ENCODE peak calls at places on chromosomes 11 and 22, in nine cellular contexts. One of them, this sample, is unnamed.
A peak's percentile ranks its signal among the peaks of the same experiment; 100 is the strongest.

GRCh38 chr22:46072030-46072881 is 78.1 kb upstream of the PPARA start:
- DNase-seq in SHP77 treated with DMSO at 0.1 percent for 48 hours: no peak
- DNase-seq in EH: peak; percentile 60
- DNase-seq in AG04450: no peak
- DNase-seq in stimulated activated CD4-positive, alpha-beta T cell treated with anti-CD3 and anti-CD28 coated beads, Interleukin-4, amount 100 ng/mL, for 48 hours: peak; percentile 60
- DNase-seq in T follicular helper cell: no peak
- DNase-seq in HTR-8/SVneo: no peak
- DNase-seq in nephron progenitor cell: peak; percentile 61
- DNase-seq in hippocampal formation: peak; percentile 54
- DNase-seq in this sample: no peak

GRCh38 chr11:19980957-19981669 is 179.2 kb downstream of the DBX1 start:
- DNase-seq in SHP77 treated with DMSO at 0.1 percent for 48 hours: no peak
- DNase-seq in EH: peak; percentile 97
- DNase-seq in AG04450: peak; percentile 55
- DNase-seq in stimulated activated CD4-positive, alpha-beta T cell treated with anti-CD3 and anti-CD28 coated beads, Interleukin-4, amount 100 ng/mL, for 48 hours: no peak
- DNase-seq in T follicular helper cell: no peak
- DNase-seq in HTR-8/SVneo: no peak
- DNase-seq in nephron progenitor cell: no peak
- DNase-seq in hippocampal formation: no peak
- DNase-seq in this sample: no peak

GRCh38 chr11:1293619-1294015 is 15.8 kb downstream of the TOLLIP start:
- DNase-seq in SHP77 treated with DMSO at 0.1 percent for 48 hours: no peak
- DNase-seq in EH: peak; percentile 19
- DNase-seq in AG04450: no peak
- DNase-seq in stimulated activated CD4-positive, alpha-beta T cell treated with anti-CD3 and anti-CD28 coated beads, Interleukin-4, amount 100 ng/mL, for 48 hours: no peak
- DNase-seq in T follicular helper cell: no peak
- DNase-seq in HTR-8/SVneo: peak; percentile 44
- DNase-seq in nephron progenitor cell: peak; percentile 6
- DNase-seq in hippocampal formation: no peak
- DNase-seq in this sample: no peak

GRCh38 chr22:45917146-45917545 is 59.8 kb downstream of the WNT7B start:
- DNase-seq in SHP77 treated with DMSO at 0.1 percent for 48 hours: peak; percentile 68
- DNase-seq in EH: no peak
- DNase-seq in AG04450: no peak
- DNase-seq in stimulated activated CD4-positive, alpha-beta T cell treated with anti-CD3 and anti-CD28 coated beads, Interleukin-4, amount 100 ng/mL, for 48 hours: no peak
- DNase-seq in T follicular helper cell: no peak
- DNase-seq in HTR-8/SVneo: no peak
- DNase-seq in nephron progenitor cell: no peak
- DNase-seq in hippocampal formation: no peak
- DNase-seq in this sample: no peak

GRCh38 chr11:81036168-81036870 is 1595.5 kb upstream of the TENM4 start:
- DNase-seq in SHP77 treated with DMSO at 0.1 percent for 48 hours: no peak
- DNase-seq in EH: no peak
- DNase-seq in AG04450: no peak
- DNase-seq in stimulated activated CD4-positive, alpha-beta T cell treated with anti-CD3 and anti-CD28 coated beads, Interleukin-4, amount 100 ng/mL, for 48 hours: no peak
- DNase-seq in T follicular helper cell: no peak
- DNase-seq in HTR-8/SVneo: no peak
- DNase-seq in nephron progenitor cell: no peak
- DNase-seq in hippocampal formation: no peak
- DNase-seq in this sample: no peak

GRCh38 chr11:34330653-34331052 is 27.2 kb downstream of the ABTB2 start:
- DNase-seq in SHP77 treated with DMSO at 0.1 percent for 48 hours: no peak
- DNase-seq in EH: no peak
- DNase-seq in AG04450: no peak
- DNase-seq in stimulated activated CD4-positive, alpha-beta T cell treated with anti-CD3 and anti-CD28 coated beads, Interleukin-4, amount 100 ng/mL, for 48 hours: no peak
- DNase-seq in T follicular helper cell: no peak
- DNase-seq in HTR-8/SVneo: no peak
- DNase-seq in nephron progenitor cell: no peak
- DNase-seq in hippocampal formation: no peak
- DNase-seq in this sample: no peak

GRCh38 chr22:22023581-22024137 is 41.1 kb upstream of the TOP3B start:
- DNase-seq in SHP77 treated with DMSO at 0.1 percent for 48 hours: no peak
- DNase-seq in EH: peak; percentile 8
- DNase-seq in AG04450: no peak
- DNase-seq in stimulated activated CD4-positive, alpha-beta T cell treated with anti-CD3 and anti-CD28 coated beads, Interleukin-4, amount 100 ng/mL, for 48 hours: no peak
- DNase-seq in T follicular helper cell: no peak
- DNase-seq in HTR-8/SVneo: no peak
- DNase-seq in nephron progenitor cell: no peak
- DNase-seq in hippocampal formation: no peak
- DNase-seq in this sample: no peak

GRCh38 chr11:19670030-19670761 is 42.4 kb upstream of the NAV2 start:
- DNase-seq in SHP77 treated with DMSO at 0.1 percent for 48 hours: no peak
- DNase-seq in EH: peak; percentile 88
- DNase-seq in AG04450: no peak
- DNase-seq in stimulated activated CD4-positive, alpha-beta T cell treated with anti-CD3 and anti-CD28 coated beads, Interleukin-4, amount 100 ng/mL, for 48 hours: no peak
- DNase-seq in T follicular helper cell: no peak
- DNase-seq in HTR-8/SVneo: no peak
- DNase-seq in nephron progenitor cell: no peak
- DNase-seq in hippocampal formation: no peak
- DNase-seq in this sample: no peak

GRCh38 chr22:27252282-27253049 is 549.1 kb downstream of the MN1 start:
- DNase-seq in SHP77 treated with DMSO at 0.1 percent for 48 hours: no peak
- DNase-seq in EH: peak; percentile 73
- DNase-seq in AG04450: peak; percentile 23
- DNase-seq in stimulated activated CD4-positive, alpha-beta T cell treated with anti-CD3 and anti-CD28 coated beads, Interleukin-4, amount 100 ng/mL, for 48 hours: no peak
- DNase-seq in T follicular helper cell: no peak
- DNase-seq in HTR-8/SVneo: peak; percentile 63
- DNase-seq in nephron progenitor cell: no peak
- DNase-seq in hippocampal formation: no peak
- DNase-seq in this sample: no peak

GRCh38 chr22:37173709-37174108 is 14.3 kb downstream of the C1QTNF6 start:
- DNase-seq in SHP77 treated with DMSO at 0.1 percent for 48 hours: no peak
- DNase-seq in EH: no peak
- DNase-seq in AG04450: no peak
- DNase-seq in stimulated activated CD4-positive, alpha-beta T cell treated with anti-CD3 and anti-CD28 coated beads, Interleukin-4, amount 100 ng/mL, for 48 hours: no peak
- DNase-seq in T follicular helper cell: no peak
- DNase-seq in HTR-8/SVneo: no peak
- DNase-seq in nephron progenitor cell: no peak
- DNase-seq in hippocampal formation: no peak
- DNase-seq in this sample: no peak

GRCh38 chr11:61967924-61968757 is 707 bp upstream of the FTH1 start:
- DNase-seq in SHP77 treated with DMSO at 0.1 percent for 48 hours: peak; percentile 57
- DNase-seq in EH: peak; percentile 54
- DNase-seq in AG04450: no peak
- DNase-seq in stimulated activated CD4-positive, alpha-beta T cell treated with anti-CD3 and anti-CD28 coated beads, Interleukin-4, amount 100 ng/mL, for 48 hours: peak; percentile 34
- DNase-seq in T follicular helper cell: no peak
- DNase-seq in HTR-8/SVneo: no peak
- DNase-seq in nephron progenitor cell: peak; percentile 46
- DNase-seq in hippocampal formation: peak; percentile 74
- DNase-seq in this sample: peak; percentile 42

GRCh38 chr11:27886765-27887328 is 186.6 kb upstream of the BDNF start:
- DNase-seq in SHP77 treated with DMSO at 0.1 percent for 48 hours: no peak
- DNase-seq in EH: no peak
- DNase-seq in AG04450: no peak
- DNase-seq in stimulated activated CD4-positive, alpha-beta T cell treated with anti-CD3 and anti-CD28 coated beads, Interleukin-4, amount 100 ng/mL, for 48 hours: no peak
- DNase-seq in T follicular helper cell: no peak
- DNase-seq in HTR-8/SVneo: no peak
- DNase-seq in nephron progenitor cell: no peak
- DNase-seq in hippocampal formation: no peak
- DNase-seq in this sample: no peak

GRCh38 chr22:37930270-37930951 is 23.0 kb downstream of the C22orf23 start:
- DNase-seq in SHP77 treated with DMSO at 0.1 percent for 48 hours: peak; percentile 9
- DNase-seq in EH: peak; percentile 50
- DNase-seq in AG04450: no peak
- DNase-seq in stimulated activated CD4-positive, alpha-beta T cell treated with anti-CD3 and anti-CD28 coated beads, Interleukin-4, amount 100 ng/mL, for 48 hours: no peak
- DNase-seq in T follicular helper cell: no peak
- DNase-seq in HTR-8/SVneo: no peak
- DNase-seq in nephron progenitor cell: no peak
- DNase-seq in hippocampal formation: peak; percentile 21
- DNase-seq in this sample: no peak

GRCh38 chr11:126512251-126512650 is 156.8 kb downstream of the ST3GAL4 start:
- DNase-seq in SHP77 treated with DMSO at 0.1 percent for 48 hours: no peak
- DNase-seq in EH: no peak
- DNase-seq in AG04450: no peak
- DNase-seq in stimulated activated CD4-positive, alpha-beta T cell treated with anti-CD3 and anti-CD28 coated beads, Interleukin-4, amount 100 ng/mL, for 48 hours: no peak
- DNase-seq in T follicular helper cell: no peak
- DNase-seq in HTR-8/SVneo: no peak
- DNase-seq in nephron progenitor cell: no peak
- DNase-seq in hippocampal formation: no peak
- DNase-seq in this sample: no peak

GRCh38 chr11:45919276-45919675 is 1.6 kb upstream of the PEX16 start:
- DNase-seq in SHP77 treated with DMSO at 0.1 percent for 48 hours: no peak
- DNase-seq in EH: no peak
- DNase-seq in AG04450: no peak
- DNase-seq in stimulated activated CD4-positive, alpha-beta T cell treated with anti-CD3 and anti-CD28 coated beads, Interleukin-4, amount 100 ng/mL, for 48 hours: no peak
- DNase-seq in T follicular helper cell: no peak
- DNase-seq in HTR-8/SVneo: no peak
- DNase-seq in nephron progenitor cell: no peak
- DNase-seq in hippocampal formation: no peak
- DNase-seq in this sample: no peak

GRCh38 chr11:57901278-57901677 is 122.4 kb upstream of the OR9Q1 start:
- DNase-seq in SHP77 treated with DMSO at 0.1 percent for 48 hours: no peak
- DNase-seq in EH: no peak
- DNase-seq in AG04450: no peak
- DNase-seq in stimulated activated CD4-positive, alpha-beta T cell treated with anti-CD3 and anti-CD28 coated beads, Interleukin-4, amount 100 ng/mL, for 48 hours: no peak
- DNase-seq in T follicular helper cell: no peak
- DNase-seq in HTR-8/SVneo: no peak
- DNase-seq in nephron progenitor cell: no peak
- DNase-seq in hippocampal formation: no peak
- DNase-seq in this sample: no peak

GRCh38 chr11:116148056-116148455 is 624.7 kb downstream of the BUD13 start:
- DNase-seq in SHP77 treated with DMSO at 0.1 percent for 48 hours: no peak
- DNase-seq in EH: no peak
- DNase-seq in AG04450: no peak
- DNase-seq in stimulated activated CD4-positive, alpha-beta T cell treated with anti-CD3 and anti-CD28 coated beads, Interleukin-4, amount 100 ng/mL, for 48 hours: no peak
- DNase-seq in T follicular helper cell: no peak
- DNase-seq in HTR-8/SVneo: no peak
- DNase-seq in nephron progenitor cell: peak; percentile 47
- DNase-seq in hippocampal formation: no peak
- DNase-seq in this sample: no peak

GRCh38 chr11:2301631-2302272 is at the start of the genes C11orf21 and TSPAN32:
- DNase-seq in SHP77 treated with DMSO at 0.1 percent for 48 hours: no peak
- DNase-seq in EH: peak; percentile 18
- DNase-seq in AG04450: no peak
- DNase-seq in stimulated activated CD4-positive, alpha-beta T cell treated with anti-CD3 and anti-CD28 coated beads, Interleukin-4, amount 100 ng/mL, for 48 hours: peak; percentile 43
- DNase-seq in T follicular helper cell: peak; percentile 20
- DNase-seq in HTR-8/SVneo: no peak
- DNase-seq in nephron progenitor cell: no peak
- DNase-seq in hippocampal formation: peak; percentile 32
- DNase-seq in this sample: no peak

GRCh38 chr11:60954421-60954820 is 2.4 kb upstream of the SLC15A3 start:
- DNase-seq in SHP77 treated with DMSO at 0.1 percent for 48 hours: no peak
- DNase-seq in EH: no peak
- DNase-seq in AG04450: no peak
- DNase-seq in stimulated activated CD4-positive, alpha-beta T cell treated with anti-CD3 and anti-CD28 coated beads, Interleukin-4, amount 100 ng/mL, for 48 hours: no peak
- DNase-seq in T follicular helper cell: no peak
- DNase-seq in HTR-8/SVneo: no peak
- DNase-seq in nephron progenitor cell: no peak
- DNase-seq in hippocampal formation: no peak
- DNase-seq in this sample: no peak

GRCh38 chr11:6321961-6322362 is 1.7 kb upstream of the CAVIN3 start:
- DNase-seq in SHP77 treated with DMSO at 0.1 percent for 48 hours: no peak
- DNase-seq in EH: peak; percentile 78
- DNase-seq in AG04450: no peak
- DNase-seq in stimulated activated CD4-positive, alpha-beta T cell treated with anti-CD3 and anti-CD28 coated beads, Interleukin-4, amount 100 ng/mL, for 48 hours: no peak
- DNase-seq in T follicular helper cell: no peak
- DNase-seq in HTR-8/SVneo: peak; percentile 22
- DNase-seq in nephron progenitor cell: no peak
- DNase-seq in hippocampal formation: no peak
- DNase-seq in this sample: no peak

GRCh38 chr11:74278721-74279148 is 32.7 kb downstream of the P4HA3 start:
- DNase-seq in SHP77 treated with DMSO at 0.1 percent for 48 hours: no peak
- DNase-seq in EH: peak; percentile 99
- DNase-seq in AG04450: peak; percentile 98
- DNase-seq in stimulated activated CD4-positive, alpha-beta T cell treated with anti-CD3 and anti-CD28 coated beads, Interleukin-4, amount 100 ng/mL, for 48 hours: no peak
- DNase-seq in T follicular helper cell: no peak
- DNase-seq in HTR-8/SVneo: peak; percentile 65
- DNase-seq in nephron progenitor cell: no peak
- DNase-seq in hippocampal formation: no peak
- DNase-seq in this sample: no peak

GRCh38 chr22:36461665-36462474 is 19.6 kb downstream of the TXN2 start:
- DNase-seq in SHP77 treated with DMSO at 0.1 percent for 48 hours: no peak
- DNase-seq in EH: peak; percentile 95
- DNase-seq in AG04450: peak; percentile 93
- DNase-seq in stimulated activated CD4-positive, alpha-beta T cell treated with anti-CD3 and anti-CD28 coated beads, Interleukin-4, amount 100 ng/mL, for 48 hours: no peak
- DNase-seq in T follicular helper cell: no peak
- DNase-seq in HTR-8/SVneo: peak; percentile 80
- DNase-seq in nephron progenitor cell: peak; percentile 46
- DNase-seq in hippocampal formation: no peak
- DNase-seq in this sample: no peak

GRCh38 chr11:57792060-57792541 is 30.5 kb downstream of the CTNND1 start:
- DNase-seq in SHP77 treated with DMSO at 0.1 percent for 48 hours: no peak
- DNase-seq in EH: peak; percentile 26
- DNase-seq in AG04450: no peak
- DNase-seq in stimulated activated CD4-positive, alpha-beta T cell treated with anti-CD3 and anti-CD28 coated beads, Interleukin-4, amount 100 ng/mL, for 48 hours: peak; percentile 67
- DNase-seq in T follicular helper cell: peak; percentile 81
- DNase-seq in HTR-8/SVneo: no peak
- DNase-seq in nephron progenitor cell: no peak
- DNase-seq in hippocampal formation: peak; percentile 15
- DNase-seq in this sample: peak; percentile 60

GRCh38 chr11:118382954-118383353 is 18.5 kb upstream of the ATP5MG start:
- DNase-seq in SHP77 treated with DMSO at 0.1 percent for 48 hours: no peak
- DNase-seq in EH: no peak
- DNase-seq in AG04450: no peak
- DNase-seq in stimulated activated CD4-positive, alpha-beta T cell treated with anti-CD3 and anti-CD28 coated beads, Interleukin-4, amount 100 ng/mL, for 48 hours: no peak
- DNase-seq in T follicular helper cell: no peak
- DNase-seq in HTR-8/SVneo: no peak
- DNase-seq in nephron progenitor cell: no peak
- DNase-seq in hippocampal formation: no peak
- DNase-seq in this sample: no peak

GRCh38 chr22:50272103-50272782 is 2.1 kb upstream of the MAPK11 start:
- DNase-seq in SHP77 treated with DMSO at 0.1 percent for 48 hours: no peak
- DNase-seq in EH: peak; percentile 52
- DNase-seq in AG04450: no peak
- DNase-seq in stimulated activated CD4-positive, alpha-beta T cell treated with anti-CD3 and anti-CD28 coated beads, Interleukin-4, amount 100 ng/mL, for 48 hours: no peak
- DNase-seq in T follicular helper cell: no peak
- DNase-seq in HTR-8/SVneo: no peak
- DNase-seq in nephron progenitor cell: no peak
- DNase-seq in hippocampal formation: no peak
- DNase-seq in this sample: no peak

GRCh38 chr22:39522567-39523300 is 2.4 kb downstream of the ATF4 start:
- DNase-seq in SHP77 treated with DMSO at 0.1 percent for 48 hours: peak; percentile 16
- DNase-seq in EH: peak; percentile 78
- DNase-seq in AG04450: no peak
- DNase-seq in stimulated activated CD4-positive, alpha-beta T cell treated with anti-CD3 and anti-CD28 coated beads, Interleukin-4, amount 100 ng/mL, for 48 hours: peak; percentile 20
- DNase-seq in T follicular helper cell: no peak
- DNase-seq in HTR-8/SVneo: no peak
- DNase-seq in nephron progenitor cell: no peak
- DNase-seq in hippocampal formation: no peak
- DNase-seq in this sample: no peak